ENCODE peak calls at places on chromosomes 11 and 22, in eight cellular contexts. X is epithelial cell of esophagus, F is brain microvascular endothelial cell, T is H1, N is IMR-90, C is pancreas, S is spleen, H is fibroblast of pulmonary artery. A is an unnamed sample.

GRCh38 chr11:19739872-19740271 is 27.2 kb downstream of the NAV2 start:
- DNase-seq in X (no peak), F (no peak), T (no peak), N (peak), C (no peak), S (no peak), H (peak), A (peak)

GRCh38 chr11:65066805-65067291 is 8.5 kb upstream of the NAALADL1 start:
- DNase-seq in X (no peak), F (no peak), T (no peak), N (no peak), C (no peak), S (no peak), H (no peak), A (no peak)

GRCh38 chr22:17767236-17768065 is 6.8 kb downstream of the BID start:
- DNase-seq in X (no peak), F (no peak), T (no peak), N (no peak), C (no peak), S (no peak), H (no peak), A (no peak)

GRCh38 chr11:14537134-14537599 is 17.0 kb upstream of the PSMA1 start:
- DNase-seq in X (peak), F (peak), T (no peak), N (peak), C (no peak), S (no peak), H (peak), A (peak)

GRCh38 chr11:124762077-124762623 is at the start of gene ESAM:
- DNase-seq in X (no peak), F (no peak), T (no peak), N (no peak), C (peak), S (peak), H (no peak), A (no peak)

GRCh38 chr11:86664930-86665329 is 7.5 kb downstream of the ME3 start:
- DNase-seq in X (peak), F (no peak), T (no peak), N (no peak), C (no peak), S (no peak), H (no peak), A (no peak)

GRCh38 chr11:92770419-92770818 is 199.0 kb upstream of the MTNR1B start:
- DNase-seq in X (no peak), F (no peak), T (no peak), N (no peak), C (no peak), S (no peak), H (no peak), A (no peak)

GRCh38 chr22:30890689-30891442 is 77.7 kb downstream of the MORC2 start:
- DNase-seq in X (peak), F (peak), T (no peak), N (peak), C (peak), S (peak), H (peak), A (peak)

GRCh38 chr11:75558939-75559843 is 2.9 kb upstream of the SERPINH1 start:
- DNase-seq in X (no peak), F (peak), T (no peak), N (peak), C (no peak), S (no peak), H (peak), A (peak)

GRCh38 chr11:93100211-93100610 is 97.6 kb downstream of the SLC36A4 start:
- DNase-seq in X (peak), F (peak), T (no peak), N (peak), C (no peak), S (no peak), H (no peak), A (peak)

GRCh38 chr11:115522302-115522701 is 18.1 kb upstream of the CADM1 start:
- DNase-seq in X (no peak), F (no peak), T (no peak), N (no peak), C (no peak), S (no peak), H (no peak), A (no peak)

GRCh38 chr11:89633125-89633695 is 76.9 kb upstream of the TRIM77 start:
- DNase-seq in X (no peak), F (no peak), T (no peak), N (no peak), C (no peak), S (no peak), H (no peak), A (no peak)

GRCh38 chr11:11416917-11417316 is 63.9 kb upstream of the CSNK2A3 start:
- DNase-seq in X (peak), F (peak), T (no peak), N (peak), C (no peak), S (no peak), H (peak), A (peak)

GRCh38 chr11:66032962-66033735 is 6.9 kb upstream of the CATSPER1 start:
- DNase-seq in X (no peak), F (no peak), T (no peak), N (no peak), C (no peak), S (no peak), H (no peak), A (no peak)

GRCh38 chr11:112977620-112978212 is 16.5 kb downstream of the NCAM1 start:
- DNase-seq in X (peak), F (no peak), T (no peak), N (peak), C (no peak), S (no peak), H (peak), A (peak)

GRCh38 chr22:36585841-36586240 is 56.9 kb upstream of the EIF3D start:
- DNase-seq in X (peak), F (no peak), T (peak), N (peak), C (no peak), S (peak), H (no peak), A (no peak)

GRCh38 chr11:92852946-92853345 is 116.5 kb upstream of the MTNR1B start:
- DNase-seq in X (peak), F (no peak), T (no peak), N (no peak), C (no peak), S (no peak), H (no peak), A (no peak)

GRCh38 chr22:41524809-41525449 is 19.3 kb downstream of the POLR3H start:
- DNase-seq in X (no peak), F (peak), T (no peak), N (no peak), C (peak), S (peak), H (no peak), A (peak)

GRCh38 chr22:37633693-37634504 is 5.6 kb upstream of the SH3BP1 start:
- DNase-seq in X (no peak), F (peak), T (peak), N (peak), C (peak), S (peak), H (peak), A (peak)

GRCh38 chr22:33335611-33336279 is 277.6 kb upstream of the SYN3 start:
- DNase-seq in X (no peak), F (no peak), T (no peak), N (no peak), C (no peak), S (no peak), H (no peak), A (no peak)

GRCh38 chr11:59186130-59186594 is 14.2 kb downstream of the DTX4 start:
- DNase-seq in X (peak), F (no peak), T (no peak), N (no peak), C (peak), S (no peak), H (peak), A (no peak)

GRCh38 chr22:38973289-38974169 is 8.6 kb upstream of the APOBEC3B start:
- DNase-seq in X (peak), F (no peak), T (peak), N (peak), C (no peak), S (peak), H (peak), A (peak)

GRCh38 chr22:39084666-39085065 is 7.6 kb downstream of the APOBEC3G start:
- DNase-seq in X (no peak), F (no peak), T (no peak), N (no peak), C (no peak), S (peak), H (no peak), A (no peak)

GRCh38 chr11:74463216-74463615 is 4.1 kb downstream of the KCNE3 start:
- DNase-seq in X (no peak), F (no peak), T (no peak), N (no peak), C (no peak), S (no peak), H (no peak), A (no peak)

GRCh38 chr11:112227002-112227401 is 774 bp downstream of the PTS start:
- DNase-seq in X (peak), F (peak), T (no peak), N (peak), C (no peak), S (no peak), H (peak), A (peak)

GRCh38 chr22:45208696-45208992 is 32.0 kb downstream of the KIAA0930 start:
- DNase-seq in X (no peak), F (no peak), T (no peak), N (no peak), C (no peak), S (peak), H (no peak), A (no peak)

GRCh38 chr11:100594320-100594719 is 92.8 kb upstream of the ARHGAP42 start:
- DNase-seq in X (no peak), F (no peak), T (no peak), N (no peak), C (no peak), S (no peak), H (no peak), A (no peak)

GRCh38 chr11:73193251-73194033 is 24.6 kb upstream of the P2RY2 start:
- DNase-seq in X (peak), F (no peak), T (no peak), N (no peak), C (no peak), S (no peak), H (no peak), A (no peak)

GRCh38 chr22:41048791-41049717 is 43.3 kb upstream of the EP300 start:
- DNase-seq in X (no peak), F (peak), T (no peak), N (peak), C (peak), S (peak), H (peak), A (peak)

GRCh38 chr11:69491071-69492031 is 9.9 kb downstream of the LINC01488 start:
- DNase-seq in X (no peak), F (no peak), T (no peak), N (no peak), C (no peak), S (peak), H (no peak), A (no peak)

GRCh38 chr11:129385801-129386200 is 10.2 kb downstream of the BARX2 start:
- DNase-seq in X (no peak), F (no peak), T (no peak), N (no peak), C (no peak), S (no peak), H (no peak), A (no peak)

GRCh38 chr11:59771605-59772004 is 16.4 kb downstream of the STX3 start:
- DNase-seq in X (no peak), F (no peak), T (no peak), N (no peak), C (no peak), S (no peak), H (no peak), A (no peak)

GRCh38 chr11:130314184-130314748 is 451 bp downstream of the ZBTB44 start:
- DNase-seq in X (peak), F (peak), T (no peak), N (peak), C (peak), S (peak), H (peak), A (peak)

GRCh38 chr11:86244063-86244521 is 461 bp upstream of the EED start:
- DNase-seq in X (peak), F (peak), T (peak), N (peak), C (peak), S (peak), H (peak), A (peak)

GRCh38 chr22:44051961-44052360 is 27.9 kb downstream of the PARVB start:
- DNase-seq in X (no peak), F (no peak), T (no peak), N (no peak), C (no peak), S (no peak), H (no peak), A (no peak)

GRCh38 chr11:44863231-44863630 is 87.5 kb downstream of the TP53I11 start:
- DNase-seq in X (no peak), F (no peak), T (no peak), N (no peak), C (no peak), S (peak), H (no peak), A (no peak)

GRCh38 chr22:36726007-36726380 is 22.4 kb upstream of the CACNG2 start:
- DNase-seq in X (no peak), F (no peak), T (no peak), N (no peak), C (no peak), S (no peak), H (no peak), A (no peak)

GRCh38 chr11:105456950-105457349 is 152.9 kb upstream of the GRIA4 start:
- DNase-seq in X (no peak), F (no peak), T (no peak), N (no peak), C (no peak), S (no peak), H (no peak), A (no peak)

GRCh38 chr11:30328676-30329075 is 5.8 kb downstream of the ARL14EP start:
- DNase-seq in X (no peak), F (no peak), T (no peak), N (peak), C (no peak), S (no peak), H (peak), A (peak)

DNA sequence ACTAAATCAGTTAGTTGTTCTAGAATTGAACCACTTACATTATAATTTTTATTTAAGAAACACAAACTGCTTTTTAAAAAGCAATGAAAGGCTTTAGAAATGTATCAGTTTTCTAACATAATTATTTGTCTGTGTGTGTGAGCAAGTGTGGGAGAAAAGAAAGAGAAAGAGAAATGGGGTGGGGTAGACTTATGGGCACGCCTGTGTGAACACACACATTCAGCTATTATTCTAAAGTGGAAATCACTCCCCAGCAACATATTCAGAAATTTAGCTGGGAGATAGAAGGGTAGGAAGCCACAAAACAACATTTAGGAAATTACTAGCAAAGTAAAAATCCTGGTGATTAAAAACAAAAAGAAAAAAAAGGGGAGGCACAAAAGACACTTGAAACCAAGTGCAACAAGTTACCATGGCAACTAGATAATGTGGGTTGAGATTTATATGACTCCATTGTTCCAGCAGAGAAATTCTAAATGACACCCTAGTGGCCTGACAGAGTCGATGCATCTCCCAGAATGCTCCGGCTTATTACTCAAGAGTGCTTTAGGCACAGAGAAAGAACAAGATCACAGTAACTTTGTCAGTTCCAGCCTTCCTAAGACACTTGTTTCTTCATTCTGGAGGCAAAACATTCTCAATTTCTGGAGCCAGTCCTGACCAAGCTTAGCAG is 444.6 kb downstream of the DLG2 start:
- DNase-seq in X (peak), F (peak), T (no peak), N (peak), C (no peak), S (no peak), H (peak), A (peak)
- TF ChIP-seq CTCF in X (peak), F (peak), T (peak), N (peak), C (no peak), S (no peak), H (peak), A (peak)

DNA sequence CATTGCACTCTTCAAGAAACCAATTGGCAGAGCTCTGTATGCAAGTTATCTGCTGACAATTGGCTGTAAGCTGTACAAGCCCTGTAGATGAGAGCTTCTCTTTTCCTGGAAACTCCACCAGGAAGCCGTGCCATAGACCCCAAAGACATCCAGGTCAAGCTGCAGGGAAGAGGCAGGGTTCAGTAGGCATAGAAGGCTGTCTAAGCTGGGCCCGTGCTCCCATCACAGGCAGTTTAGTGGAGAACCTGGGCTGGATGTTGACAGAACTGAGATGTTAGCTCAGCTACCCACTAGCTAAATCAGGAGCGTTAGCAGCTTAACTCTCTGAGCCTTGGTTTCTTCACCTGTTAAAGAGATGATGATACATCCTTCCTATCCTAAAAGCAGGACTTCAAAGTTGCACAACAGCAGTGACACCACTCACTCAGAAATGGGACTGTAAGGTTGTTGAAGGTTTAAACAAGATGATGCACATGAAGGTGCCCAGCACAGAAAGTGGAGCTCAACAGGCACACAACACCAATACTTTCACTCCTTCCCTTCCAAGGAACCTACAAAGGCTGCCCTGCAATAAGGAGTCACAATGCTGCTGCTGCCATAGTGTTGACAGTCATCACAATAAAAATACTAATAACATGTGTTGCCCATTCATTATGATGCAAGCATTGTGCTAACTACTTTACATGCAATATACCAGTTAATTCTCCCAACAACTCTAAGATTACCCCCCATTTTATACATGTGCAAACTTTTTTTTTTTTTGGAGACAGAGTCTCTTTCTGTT is 115.4 kb downstream of the ZBTB16 start:
- DNase-seq in X (peak), F (no peak), T (no peak), N (no peak), C (no peak), S (no peak), H (no peak), A (no peak)
- H3K4me3 ChIP-seq in X (no peak), F (no peak), T (no peak), N (no peak), C (no peak), S (no peak), H (no peak), A (no peak)

DNA sequence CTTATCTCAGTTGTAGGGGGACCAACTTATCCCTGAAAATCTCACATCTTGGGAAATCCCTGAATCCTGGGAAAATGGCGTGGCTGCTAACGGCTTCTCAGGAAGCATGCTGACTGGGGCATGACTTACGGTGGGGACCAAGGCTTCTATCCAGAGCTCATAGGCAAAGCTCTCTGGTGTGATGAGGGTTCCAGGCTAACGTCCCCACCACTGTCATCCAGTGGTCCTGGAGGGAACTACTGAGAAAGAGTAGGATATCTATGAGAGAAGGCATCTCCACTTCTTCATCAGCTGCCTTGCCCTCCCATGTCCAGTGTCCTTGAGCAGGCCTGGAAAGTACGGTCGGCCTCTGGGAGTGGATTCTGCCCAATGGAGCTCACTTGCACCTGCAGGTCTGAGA is 210.4 kb upstream of the B3GAT1 start:
- DNase-seq in X (no peak), F (no peak), T (no peak), N (no peak), C (no peak), S (no peak), H (no peak), A (no peak)
- TF ChIP-seq CTCF in X (no peak), F (no peak), T (no peak), N (no peak), C (no peak), S (no peak), H (no peak), A (no peak)

GRCh38 chr11:67409261-67409666 is 5.4 kb downstream of the TBC1D10C start:
- DNase-seq in X (no peak), F (no peak), T (no peak), N (no peak), C (no peak), S (peak), H (no peak), A (no peak)
- H3K4me3 ChIP-seq in X (no peak), F (no peak), T (no peak), N (no peak), C (no peak), S (peak), H (no peak), A (no peak)

DNA sequence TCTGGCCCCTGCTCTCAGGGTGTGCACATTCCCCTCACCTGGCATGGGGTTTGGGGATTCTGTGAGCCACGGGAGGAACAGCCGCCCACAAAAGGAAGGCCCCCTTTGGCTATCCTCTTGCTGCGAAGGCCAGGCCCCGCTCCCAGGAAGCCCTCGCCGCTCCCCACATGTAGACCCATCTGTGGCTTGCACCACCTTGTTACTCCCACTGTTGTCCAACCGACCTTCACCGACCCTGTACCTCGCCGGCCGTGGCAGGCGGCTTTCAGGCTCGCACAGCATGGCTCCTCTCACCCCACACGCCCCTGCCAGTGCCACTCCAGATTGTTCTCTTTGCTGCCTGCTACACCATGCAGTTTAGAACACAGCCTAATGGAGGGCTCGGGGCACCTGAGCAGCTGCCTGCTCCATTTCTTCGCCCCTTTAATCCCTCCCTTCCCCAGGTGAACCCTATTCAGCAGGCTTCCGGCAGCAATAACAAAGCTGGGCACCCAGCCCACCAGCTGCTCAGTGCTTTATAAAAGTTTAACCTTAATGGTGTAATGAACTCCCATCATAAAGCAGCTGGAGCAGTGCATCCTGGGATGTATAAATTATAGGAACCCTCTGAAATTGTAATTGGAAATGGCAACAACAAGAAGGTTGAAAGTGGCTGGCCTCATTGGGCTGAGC is 10.7 kb downstream of the DAGLA start:
- DNase-seq in X (no peak), F (no peak), T (no peak), N (no peak), C (no peak), S (no peak), H (no peak), A (no peak)
- TF ChIP-seq CTCF in X (no peak), F (no peak), T (no peak), N (no peak), C (no peak), S (no peak), H (no peak), A (no peak)

GRCh38 chr11:119357069-119357468 is 10.6 kb upstream of the MFRP start:
- DNase-seq in X (no peak), F (no peak), T (no peak), N (no peak), C (no peak), S (no peak), H (no peak), A (no peak)
- H3K4me3 ChIP-seq in X (no peak), F (peak), T (no peak), N (no peak), C (no peak), S (peak), H (peak), A (peak)

A was measured in cardiac fibroblast.